ENCODE peak calls at places on chromosomes 4 and X, in seven cellular contexts. E, P, W, L, T, H and D are unnamed samples.

GRCh38 chr4:108172231-108172779 is 3.6 kb upstream of the LEF1 start:
- DNase-seq in P (peak; percentile 72), T (no peak), E (no peak), W (peak; percentile 21), L (no peak), H (peak; percentile 7), D (no peak)

GRCh38 chr4:20496078-20496477 is 204.2 kb upstream of the PACRGL start:
- DNase-seq in H (no peak), T (no peak), L (no peak), P (no peak), W (no peak), E (no peak), D (no peak)

GRCh38 chr4:2570551-2571222 is 34.2 kb downstream of the FAM193A start:
- DNase-seq in E (peak; percentile 50), W (no peak), P (no peak), L (no peak), H (peak; percentile 41), T (peak; percentile 83), D (peak; percentile 40)

GRCh38 chr4:11585506-11585905 is 156.8 kb upstream of the HS3ST1 start:
- DNase-seq in W (no peak), T (no peak), L (no peak), E (no peak), P (no peak), H (no peak), D (no peak)

GRCh38 chrX:150229030-150229429 is 134.1 kb upstream of the MAMLD1 start:
- DNase-seq in P (no peak), W (no peak), H (no peak), L (no peak), T (no peak), E (no peak), D (no peak)

GRCh38 chr4:159101983-159102622 is 776 bp upstream of the RAPGEF2 start:
- DNase-seq in L (no peak), W (no peak), T (no peak), P (no peak), E (no peak), H (no peak), D (no peak)

GRCh38 chr4:143089291-143089690 is 95.4 kb upstream of the USP38 start:
- DNase-seq in L (no peak), E (no peak), T (no peak), W (peak; percentile 19), H (no peak), P (peak; percentile 2), D (no peak)

GRCh38 chr4:19380600-19380999 is 871.1 kb upstream of the SLIT2 start:
- DNase-seq in P (no peak), L (no peak), E (no peak), T (no peak), W (peak; percentile 44), H (no peak), D (no peak)

GRCh38 chrX:134115270-134115669 is 121.7 kb upstream of the CCDC160 start:
- DNase-seq in H (no peak), W (no peak), L (no peak), P (no peak), E (no peak), T (no peak), D (no peak)

GRCh38 chr4:14906805-14907204 is 95.5 kb upstream of the CPEB2 start:
- DNase-seq in T (no peak), L (no peak), E (no peak), W (no peak), H (no peak), P (no peak), D (no peak)

GRCh38 chrX:150587585-150588503 is 19.4 kb downstream of the MTM1 start:
- DNase-seq in W (peak; percentile 18), E (peak; percentile 58), P (peak; percentile 33), T (no peak), H (peak; percentile 10), L (no peak), D (peak; percentile 56)

GRCh38 chr4:53121304-53121865 is 244.5 kb downstream of the SCFD2 start:
- DNase-seq in L (no peak), H (no peak), W (no peak), E (no peak), T (no peak), P (no peak), D (no peak)

GRCh38 chrX:85992811-85993229 is 54.5 kb downstream of the CHM start:
- DNase-seq in P (no peak), L (no peak), T (no peak), E (no peak), W (peak; percentile 7), H (no peak), D (no peak)

GRCh38 chr4:184279496-184280082 is 61.9 kb upstream of the ENPP6 start:
- DNase-seq in T (no peak), H (no peak), W (no peak), E (no peak), P (no peak), L (no peak), D (peak; percentile 43)

GRCh38 chr4:122762966-122763716 is 30.6 kb downstream of the BBS12 start:
- DNase-seq in L (no peak), H (no peak), T (no peak), W (no peak), E (no peak), P (no peak), D (no peak)

GRCh38 chr4:128810871-128811570 is 1.5 kb downstream of the JADE1 start:
- DNase-seq in L (no peak), W (peak; percentile 91), H (peak; percentile 78), E (peak; percentile 92), P (peak; percentile 88), T (peak; percentile 91), D (peak; percentile 55)

GRCh38 chr4:107736924-107737448 is 17.0 kb upstream of the PAPSS1 start:
- DNase-seq in H (no peak), E (peak; percentile 63), P (peak; percentile 69), W (peak; percentile 61), T (no peak), L (peak; percentile 25), D (peak; percentile 29)

GRCh38 chr4:109811707-109812106 is 3.9 kb upstream of the GAR1 start:
- DNase-seq in T (no peak), E (no peak), H (no peak), L (no peak), P (no peak), W (no peak), D (no peak)

GRCh38 chr4:54400188-54400587 is 171.1 kb downstream of the PDGFRA start:
- DNase-seq in P (no peak), T (no peak), H (no peak), W (no peak), L (no peak), E (no peak), D (no peak)

GRCh38 chrX:19852014-19853005 is 35.1 kb downstream of the SH3KBP1 start:
- DNase-seq in T (no peak), P (no peak), E (no peak), L (no peak), W (peak; percentile 67), H (no peak), D (no peak)

GRCh38 chr4:150055467-150055866 is 22.8 kb upstream of the DCLK2 start:
- DNase-seq in L (no peak), W (no peak), P (no peak), H (no peak), E (no peak), T (no peak), D (no peak)

GRCh38 chr4:6191448-6192130 is 8.8 kb downstream of the JAKMIP1 start:
- DNase-seq in P (no peak), E (no peak), T (no peak), H (no peak), L (no peak), W (no peak), D (no peak)

GRCh38 chrX:40734956-40735317 is 405 bp downstream of the MED14 start:
- DNase-seq in W (peak; percentile 11), T (peak; percentile 76), H (peak; percentile 3), L (no peak), P (no peak), E (no peak), D (no peak)

GRCh38 chr4:84099591-84099990 is 399.5 kb downstream of the NKX6-1 start:
- DNase-seq in L (no peak), W (no peak), P (no peak), T (no peak), E (no peak), H (no peak), D (no peak)

GRCh38 chrX:153055827-153056748 is at the start of gene PNMA3:
- DNase-seq in W (no peak), L (no peak), P (peak; percentile 63), T (peak; percentile 75), H (no peak), E (no peak), D (no peak)